ENCODE peak calls at places on chromosomes 2 and 18, in six cellular contexts. C is CD4-positive, alpha-beta memory T cell; B is NCI-H2081; Y is mucosa of gallbladder; Q is fibroblast of the conjunctiva; Z is breast epithelium. R is an unnamed sample.

GRCh38 chr18:45664824-45665763 is 49.8 kb downstream of the SLC14A2 start:
- DNase-seq in C (peak; percentile 71), B (peak; percentile 49), Y (peak; percentile 68), Q (peak; percentile 43), Z (peak; percentile 31), R (peak; percentile 87)

GRCh38 chr2:42696987-42697386 is 66.9 kb downstream of the OXER1 start:
- DNase-seq in C (no peak), B (no peak), Y (no peak), Q (no peak), Z (no peak), R (no peak)

GRCh38 chr2:217918220-217919024 is 84.4 kb downstream of the TNS1 start:
- DNase-seq in C (no peak), B (no peak), Y (no peak), Q (no peak), Z (no peak), R (peak; percentile 41)

GRCh38 chr2:10772201-10772867 is 40.3 kb downstream of the PDIA6 start:
- DNase-seq in C (no peak), B (no peak), Y (no peak), Q (no peak), Z (no peak), R (no peak)

GRCh38 chr2:206423147-206423546 is 20.2 kb upstream of the ADAM23 start:
- DNase-seq in C (no peak), B (peak; percentile 6), Y (no peak), Q (no peak), Z (no peak), R (no peak)

GRCh38 chr2:83531211-83531610 is 927.9 kb downstream of the SUCLG1 start:
- DNase-seq in C (no peak), B (no peak), Y (no peak), Q (no peak), Z (no peak), R (no peak)

GRCh38 chr2:235135990-235136561 is 184.3 kb downstream of the SH3BP4 start:
- DNase-seq in C (peak; percentile 7), B (peak; percentile 83), Y (peak; percentile 80), Q (peak; percentile 61), Z (peak; percentile 57), R (peak; percentile 90)

GRCh38 chr2:105409717-105410116 is 10.9 kb upstream of the FHL2 start:
- DNase-seq in C (no peak), B (no peak), Y (peak; percentile 86), Q (peak; percentile 29), Z (peak; percentile 94), R (peak; percentile 71)

GRCh38 chr18:49849331-49850217 is 36.2 kb upstream of the ACAA2 start:
- DNase-seq in C (no peak), B (peak; percentile 33), Y (peak; percentile 92), Q (peak; percentile 70), Z (peak; percentile 41), R (no peak)

GRCh38 chr2:74843371-74844298 is 9.7 kb downstream of the HK2 start:
- DNase-seq in C (peak; percentile 30), B (no peak), Y (no peak), Q (peak; percentile 80), Z (no peak), R (no peak)

GRCh38 chr18:9366126-9366714 is 31.6 kb downstream of the TWSG1 start:
- DNase-seq in C (no peak), B (no peak), Y (peak; percentile 30), Q (no peak), Z (peak; percentile 74), R (peak; percentile 39)

GRCh38 chr2:22798389-22798788 is 586.6 kb upstream of the KLHL29 start:
- DNase-seq in C (no peak), B (no peak), Y (no peak), Q (no peak), Z (no peak), R (no peak)

GRCh38 chr2:132760971-132761370 is 91.0 kb upstream of the LYPD1 start:
- DNase-seq in C (no peak), B (no peak), Y (no peak), Q (no peak), Z (no peak), R (no peak)

GRCh38 chr2:60479226-60480088 is 74.0 kb downstream of the BCL11A start:
- DNase-seq in C (no peak), B (no peak), Y (no peak), Q (no peak), Z (peak; percentile 82), R (no peak)

GRCh38 chr2:43224571-43225092 is 1.8 kb downstream of the ZFP36L2 start:
- DNase-seq in C (peak; percentile 71), B (no peak), Y (no peak), Q (no peak), Z (no peak), R (no peak)

GRCh38 chr2:229375241-229375640 is 104.2 kb upstream of the PID1 start:
- DNase-seq in C (no peak), B (no peak), Y (no peak), Q (no peak), Z (no peak), R (no peak)

GRCh38 chr18:74411475-74411874 is 45.6 kb downstream of the DIPK1C start:
- DNase-seq in C (peak; percentile 4), B (no peak), Y (no peak), Q (no peak), Z (no peak), R (no peak)

GRCh38 chr2:163802289-163802688 is 66.5 kb upstream of the FIGN start:
- DNase-seq in C (no peak), B (no peak), Y (no peak), Q (no peak), Z (no peak), R (no peak)

GRCh38 chr2:64837925-64838641 is 151.1 kb upstream of the SLC1A4 start:
- DNase-seq in C (no peak), B (no peak), Y (no peak), Q (no peak), Z (no peak), R (no peak)

GRCh38 chr2:142179686-142180085 is 48.9 kb upstream of the LRP1B start:
- DNase-seq in C (no peak), B (no peak), Y (no peak), Q (no peak), Z (no peak), R (no peak)

GRCh38 chr2:99654419-99654818 is 164.6 kb upstream of the REV1 start:
- DNase-seq in C (no peak), B (no peak), Y (no peak), Q (no peak), Z (no peak), R (no peak)

GRCh38 chr2:197191948-197192338 is 118.6 kb downstream of the ANKRD44 start:
- DNase-seq in C (peak; percentile 69), B (no peak), Y (no peak), Q (no peak), Z (no peak), R (no peak)

GRCh38 chr2:196259507-196260481 is 88.4 kb upstream of the STK17B start:
- DNase-seq in C (no peak), B (no peak), Y (no peak), Q (no peak), Z (no peak), R (no peak)

GRCh38 chr18:58624011-58624410 is 4.9 kb downstream of the ALPK2 start:
- DNase-seq in C (no peak), B (no peak), Y (no peak), Q (no peak), Z (no peak), R (no peak)

GRCh38 chr2:224449212-224450147 is 47.6 kb upstream of the FAM124B start:
- DNase-seq in C (peak; percentile 14), B (no peak), Y (no peak), Q (peak; percentile 3), Z (no peak), R (no peak)

GRCh38 chr2:230161180-230161579 is 58.6 kb downstream of the SP110 start:
- DNase-seq in C (no peak), B (no peak), Y (no peak), Q (peak; percentile 17), Z (no peak), R (no peak)

GRCh38 chr2:37582911-37583310 is 88.5 kb downstream of the CDC42EP3 start:
- DNase-seq in C (no peak), B (no peak), Y (no peak), Q (no peak), Z (no peak), R (no peak)

GRCh38 chr2:60679059-60679780 is 76.8 kb upstream of the PAPOLG start:
- DNase-seq in C (no peak), B (no peak), Y (no peak), Q (no peak), Z (no peak), R (no peak)

GRCh38 chr2:235511187-235511661 is 17.4 kb downstream of the AGAP1 start:
- DNase-seq in C (no peak), B (no peak), Y (peak; percentile 71), Q (peak; percentile 22), Z (no peak), R (no peak)

GRCh38 chr18:3032721-3033120 is 19.8 kb upstream of the LPIN2 start:
- DNase-seq in C (no peak), B (no peak), Y (no peak), Q (no peak), Z (no peak), R (no peak)

GRCh38 chr2:231699006-231699405 is 9.3 kb upstream of the PTMA start:
- DNase-seq in C (no peak), B (no peak), Y (no peak), Q (no peak), Z (no peak), R (no peak)

GRCh38 chr18:77000527-77000926 is 132.1 kb downstream of the MBP start:
- DNase-seq in C (peak; percentile 55), B (peak; percentile 29), Y (peak; percentile 47), Q (peak; percentile 22), Z (peak; percentile 32), R (peak; percentile 80)

GRCh38 chr2:223007531-223007930 is 44.5 kb upstream of the KCNE4 start:
- DNase-seq in C (no peak), B (no peak), Y (no peak), Q (no peak), Z (no peak), R (no peak)

GRCh38 chr18:59724116-59724515 is 26.9 kb upstream of the CCBE1 start:
- DNase-seq in C (no peak), B (no peak), Y (no peak), Q (no peak), Z (no peak), R (no peak)

GRCh38 chr2:169664600-169664977 is 29.6 kb downstream of the CFAP210 start:
- DNase-seq in C (no peak), B (no peak), Y (no peak), Q (no peak), Z (no peak), R (no peak)